ENCODE peak calls at places on chromosomes 6 and 20, in seven cellular contexts. C is GM12878, K is HepG2, J is K562, U is HCT116, W is H1, D is SK-N-SH. G is an unnamed sample.

GRCh38 chr6:41022294-41022693 is 16.7 kb downstream of the UNC5CL start:
- DNase-seq in U (no peak), W (no peak), J (no peak), C (no peak), K (no peak), D (peak), G (no peak)

GRCh38 chr6:149846321-149846720 is 17.8 kb downstream of the LRP11 start:
- DNase-seq in C (no peak), W (no peak), D (no peak), K (no peak), J (no peak), U (no peak), G (peak)

GRCh38 chr20:38228436-38228835 is 32.1 kb downstream of the KIAA1755 start:
- DNase-seq in U (no peak), C (no peak), J (peak), D (no peak), K (no peak), W (no peak), G (no peak)

GRCh38 chr20:38970302-38970701 is 8.2 kb downstream of the DHX35 start:
- DNase-seq in C (no peak), W (no peak), J (no peak), U (no peak), K (no peak), D (no peak), G (no peak)

GRCh38 chr20:44750081-44750805 is 4.6 kb downstream of the KCNK15 start:
- DNase-seq in C (no peak), J (peak), U (no peak), W (peak), D (no peak), K (no peak), G (no peak)

GRCh38 chr6:97669191-97669651 is 386.2 kb upstream of the MMS22L start:
- DNase-seq in W (peak), J (no peak), K (no peak), D (peak), U (no peak), C (peak), G (no peak)

GRCh38 chr6:6230286-6230685 is 90.2 kb downstream of the F13A1 start:
- DNase-seq in J (no peak), U (no peak), C (no peak), W (no peak), D (no peak), K (peak), G (no peak)

GRCh38 chr6:152669894-152670293 is 27.8 kb upstream of the MYCT1 start:
- DNase-seq in D (peak), J (no peak), W (no peak), U (peak), C (no peak), K (peak), G (peak)

GRCh38 chr20:3889489-3890409 is 562 bp downstream of the PANK2 start:
- DNase-seq in U (no peak), D (peak), K (peak), C (no peak), W (peak), J (peak), G (no peak)

GRCh38 chr20:7989379-7989778 is 30.2 kb downstream of the TMX4 start:
- DNase-seq in C (no peak), K (no peak), W (no peak), J (no peak), D (no peak), U (no peak), G (no peak)

GRCh38 chr20:37346526-37347346 is 796 bp downstream of the SRC start:
- DNase-seq in U (no peak), J (peak), W (no peak), K (no peak), C (no peak), D (peak), G (no peak)

GRCh38 chr6:24796616-24797290 is 2.0 kb downstream of the ARMH2 start:
- DNase-seq in D (no peak), W (no peak), K (no peak), J (no peak), C (no peak), U (no peak), G (no peak)

GRCh38 chr20:12598894-12599293 is 409.9 kb upstream of the SPTLC3 start:
- DNase-seq in J (no peak), C (no peak), D (no peak), W (no peak), U (no peak), K (no peak), G (no peak)

GRCh38 chr20:10863337-10864060 is 189.7 kb upstream of the JAG1 start:
- DNase-seq in U (peak), D (no peak), C (no peak), W (no peak), K (no peak), J (no peak), G (no peak)

GRCh38 chr20:5714261-5715041 is 35.8 kb upstream of the SHLD1 start:
- DNase-seq in W (no peak), D (no peak), K (peak), C (no peak), J (peak), U (no peak), G (no peak)

GRCh38 chr6:158509465-158509864 is 50.4 kb upstream of the TMEM181 start:
- DNase-seq in J (no peak), W (no peak), U (no peak), D (no peak), C (no peak), K (peak), G (no peak)

GRCh38 chr6:56683882-56684281 is 41.2 kb upstream of the DST start:
- DNase-seq in D (no peak), J (no peak), C (no peak), U (no peak), W (no peak), K (peak), G (peak)

GRCh38 chr6:104623052-104623690 is 236.5 kb downstream of the HACE1 start:
- DNase-seq in J (no peak), D (no peak), U (no peak), C (no peak), K (no peak), W (no peak), G (no peak)

DNA sequence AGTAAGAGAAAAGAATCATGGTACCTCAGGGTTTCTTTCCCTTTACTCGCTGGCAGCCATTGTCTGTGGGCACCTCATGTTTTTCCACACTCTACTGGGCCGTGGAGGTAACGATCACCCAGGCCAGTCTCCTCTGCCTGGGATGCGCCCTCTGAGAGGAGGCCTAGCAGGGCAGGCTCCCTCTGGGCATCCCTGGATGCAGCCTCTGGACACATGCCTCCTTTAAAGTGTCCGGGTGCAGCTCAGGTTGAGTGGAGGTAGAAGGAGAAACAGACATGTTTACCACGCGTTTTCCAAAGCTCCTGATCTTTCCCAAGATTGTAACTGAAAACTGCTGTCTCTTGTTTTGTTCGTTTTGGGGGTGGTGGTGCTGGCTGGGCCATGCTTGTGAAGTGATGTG is 13.8 kb upstream of the NPEPL1 start:
- DNase-seq in J (no peak), W (no peak), K (no peak), C (no peak), U (no peak), D (no peak), G (no peak)
- TF ChIP-seq JUND in J (no peak), W (no peak), K (no peak), C (no peak), U (no peak), D (no peak), G (no peak)

DNA sequence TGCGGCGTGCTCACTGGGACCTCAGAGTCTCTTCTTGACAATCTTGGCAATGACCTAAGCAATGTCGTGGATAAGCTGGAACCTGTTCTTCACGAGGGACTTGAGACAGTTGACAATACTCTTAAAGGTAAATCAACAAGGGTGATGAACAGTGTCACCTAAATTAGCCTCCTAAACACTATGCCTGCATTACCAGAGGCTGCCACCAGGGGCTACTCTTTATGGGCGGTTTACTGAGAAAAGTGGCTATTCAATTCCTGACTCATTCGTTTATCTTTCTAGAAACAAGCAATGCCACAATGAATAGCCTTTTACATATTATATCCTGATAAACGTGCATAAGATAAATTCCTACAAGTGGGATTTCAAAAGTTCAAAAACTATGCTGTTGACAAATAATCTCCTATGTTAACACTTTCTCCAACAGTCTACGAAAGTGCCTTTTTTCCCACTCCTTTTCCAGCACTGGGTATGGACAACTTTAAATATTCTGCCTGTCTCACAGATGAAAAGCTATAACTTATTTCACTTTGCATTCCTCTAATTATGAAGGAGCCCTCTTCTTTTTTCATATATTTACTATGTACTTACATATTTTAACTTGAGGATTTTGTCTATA is 1.3 kb downstream of the BPIFA2 start:
- DNase-seq in D (no peak), J (peak), C (no peak), K (peak), W (peak), U (no peak), G (no peak)
- TF ChIP-seq JUND in D (no peak), J (no peak), C (no peak), K (no peak), W (no peak), U (no peak), G (no peak)

GRCh38 chr6:16361121-16361520 is 122.7 kb downstream of the GMPR start:
- DNase-seq in U (no peak), J (no peak), W (no peak), K (no peak), D (no peak), C (no peak), G (no peak)
- TF ChIP-seq JUND in U (no peak), J (no peak), W (no peak), K (no peak), D (no peak), C (no peak), G (no peak)

GRCh38 chr6:30411515-30412207 is 66.7 kb downstream of the RPP21 start:
- DNase-seq in U (peak), W (peak), J (peak), K (peak), D (no peak), C (no peak), G (no peak)
- TF ChIP-seq JUND in U (no peak), W (no peak), J (peak), K (no peak), D (no peak), C (no peak), G (no peak)

DNA sequence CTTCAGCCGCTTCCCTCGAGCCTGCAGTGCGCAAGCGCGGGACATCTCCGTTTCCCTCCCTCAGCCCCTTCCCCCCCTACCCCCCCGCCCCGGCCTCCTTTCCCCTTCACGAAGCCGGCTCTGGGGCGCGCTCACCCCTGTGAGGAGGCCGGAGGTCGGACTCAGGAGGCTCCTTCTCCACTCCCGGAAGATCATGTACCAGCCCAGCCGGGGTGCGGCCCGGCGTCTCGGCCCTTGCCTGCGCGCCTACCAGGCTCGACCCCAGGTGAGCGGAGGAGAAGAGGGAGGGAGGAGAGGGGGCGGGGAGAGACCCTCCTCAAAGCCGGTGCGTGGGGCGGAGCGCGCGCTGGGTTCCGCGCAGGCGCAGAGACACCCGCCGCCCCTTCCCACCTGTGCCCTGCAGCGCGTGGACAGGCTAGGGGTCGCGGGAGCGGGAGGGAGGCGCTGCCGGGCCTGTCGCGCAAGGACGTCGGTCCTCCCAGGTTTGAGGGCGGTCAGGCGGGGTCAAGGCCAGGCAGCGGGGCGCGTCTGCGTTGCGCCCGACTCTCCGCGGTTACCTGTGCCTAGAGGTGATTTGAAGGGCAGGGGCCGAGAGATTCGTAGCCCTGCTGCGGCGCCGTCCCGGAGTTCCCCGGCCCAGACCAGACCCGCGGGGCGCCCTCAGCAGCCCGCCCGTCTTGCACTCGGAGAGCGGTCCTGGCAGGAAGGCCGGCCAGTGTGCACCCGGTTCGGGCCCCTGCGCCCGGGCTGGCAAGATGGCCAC is at the start of gene C6orf136:
- DNase-seq in D (peak), U (peak), K (peak), C (peak), J (peak), W (peak), G (peak)
- TF ChIP-seq JUND in D (no peak), U (no peak), K (no peak), C (no peak), J (peak), W (no peak), G (no peak)

GRCh38 chr20:14449323-14449722 is 111.9 kb upstream of the FLRT3 start:
- DNase-seq in K (no peak), J (no peak), C (no peak), D (no peak), W (no peak), U (no peak), G (no peak)

GRCh38 chr20:14444106-14444505 is 106.7 kb upstream of the FLRT3 start:
- DNase-seq in J (no peak), K (no peak), U (no peak), C (no peak), D (no peak), W (no peak), G (no peak)

GRCh38 chr20:14445310-14445709 is 107.9 kb upstream of the FLRT3 start:
- DNase-seq in D (no peak), C (no peak), J (no peak), W (no peak), K (no peak), U (no peak), G (no peak)

GRCh38 chr20:14446446-14446845 is 109.0 kb upstream of the FLRT3 start:
- DNase-seq in D (no peak), C (no peak), K (no peak), U (no peak), J (no peak), W (no peak), G (no peak)

GRCh38 chr20:14445902-14446301 is 108.5 kb upstream of the FLRT3 start:
- DNase-seq in D (no peak), J (no peak), C (no peak), W (no peak), U (no peak), K (no peak), G (no peak)
- TF ChIP-seq JUND in D (no peak), J (no peak), C (no peak), W (no peak), U (no peak), K (no peak), G (no peak)

GRCh38 chr20:43694763-43695162 is 27.8 kb downstream of the MYBL2 start:
- DNase-seq in C (no peak), K (no peak), U (no peak), W (no peak), D (no peak), J (no peak), G (no peak)
- TF ChIP-seq JUND in C (no peak), K (no peak), U (no peak), W (no peak), D (no peak), J (no peak), G (no peak)

GRCh38 chr6:34150766-34151165 is 4.9 kb upstream of the GRM4 start:
- DNase-seq in C (no peak), U (no peak), W (peak), K (no peak), D (peak), J (no peak), G (no peak)

GRCh38 chr6:34151321-34152041 is 5.6 kb upstream of the GRM4 start:
- DNase-seq in C (no peak), J (no peak), D (peak), U (no peak), K (no peak), W (peak), G (no peak)

GRCh38 chr6:34152042-34152524 is 6.2 kb upstream of the GRM4 start:
- DNase-seq in C (no peak), J (no peak), W (peak), K (no peak), D (peak), U (no peak), G (no peak)

GRCh38 chr6:34154668-34155447 is 9.0 kb upstream of the GRM4 start:
- DNase-seq in U (no peak), W (peak), K (no peak), J (peak), C (no peak), D (peak), G (peak)

DNA sequence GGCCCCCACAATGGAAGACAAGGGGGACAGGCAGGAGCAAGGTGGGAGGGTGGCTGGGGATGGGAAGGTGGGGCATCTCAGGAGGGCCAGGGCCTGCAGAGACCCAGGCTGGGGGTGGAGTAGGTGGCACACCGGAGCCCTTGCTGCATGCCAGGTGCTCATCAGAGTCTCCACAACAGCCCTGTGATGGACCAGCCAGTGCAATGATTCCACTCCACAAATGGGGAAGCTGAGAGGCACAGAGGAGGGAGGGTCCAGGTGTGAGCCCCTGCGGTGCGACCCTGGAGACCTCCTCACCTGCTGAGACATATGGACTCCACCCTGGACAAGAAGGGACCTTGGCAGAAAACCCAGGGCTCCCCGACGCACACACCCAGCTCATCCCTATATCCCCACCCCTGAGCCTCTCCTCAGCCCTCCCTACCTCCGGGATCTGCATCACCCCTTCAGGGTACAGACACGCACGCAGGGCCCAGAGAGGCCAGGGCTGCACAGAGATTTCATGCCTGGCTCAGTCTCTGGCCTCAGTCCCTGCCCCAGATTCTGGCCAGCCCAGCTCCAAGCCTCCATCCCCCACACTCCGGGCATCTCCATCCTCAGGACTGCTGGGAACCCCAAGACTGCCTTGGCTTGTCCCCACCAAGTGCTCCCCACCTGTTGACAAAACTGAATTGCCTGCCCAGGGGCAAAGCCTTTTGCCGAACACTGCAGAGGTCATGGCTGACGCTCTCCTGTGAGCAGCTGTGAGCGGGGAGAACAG is 7.1 kb upstream of the GRM4 start:
- DNase-seq in J (no peak), W (peak), K (no peak), D (peak), C (no peak), U (no peak), G (no peak)
- TF ChIP-seq JUND in J (no peak), W (no peak), K (no peak), D (no peak), C (no peak), U (no peak), G (no peak)

DNA sequence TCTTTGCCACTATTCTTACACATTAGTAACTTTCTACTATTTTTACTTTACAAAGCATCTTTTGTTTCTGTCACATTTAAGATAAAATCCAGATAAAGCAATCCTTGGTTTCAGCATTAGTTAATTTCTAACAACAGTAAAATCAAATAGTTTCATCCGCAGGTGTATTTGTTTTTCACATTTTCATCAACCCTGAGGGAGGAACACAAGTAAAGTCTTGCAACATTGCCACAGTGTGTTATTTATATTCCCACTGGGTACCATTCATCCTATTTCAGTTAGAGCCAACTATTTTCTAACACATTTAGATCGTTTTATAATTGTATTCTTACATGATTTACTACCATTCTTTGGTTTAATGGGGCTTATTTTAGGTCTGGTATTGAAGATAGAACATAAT is 908.7 kb upstream of the CITED2 start:
- DNase-seq in W (no peak), D (no peak), U (no peak), C (no peak), K (no peak), J (no peak), G (no peak)
- TF ChIP-seq JUND in W (no peak), D (no peak), U (no peak), C (no peak), K (no peak), J (no peak), G (no peak)

GRCh38 chr6:132227937-132228336 is 173.3 kb downstream of the MOXD1 start:
- DNase-seq in K (no peak), C (no peak), D (no peak), U (no peak), J (no peak), W (no peak), G (no peak)
- TF ChIP-seq JUND in K (no peak), C (no peak), D (no peak), U (no peak), J (no peak), W (no peak), G (no peak)

G was measured in T47D.